ENCODE peak calls at places on chromosomes 6 and 20, in seven cellular contexts. T is stimulated activated naive CD8-positive, alpha-beta T cell treated with anti-CD3 and anti-CD28 coated beads, Interleukin-15, amount 100 ng/mL, for 72 hours; E is fibroblast of lung; C is OCI-M1; I is lower lobe of right lung; K is K562; F is pulmonary artery endothelial cell. X is an unnamed sample.

GRCh38 chr6:100915876-100916275 is 34.7 kb upstream of the ASCC3 start:
- DNase-seq in T (no peak), E (no peak), C (peak), I (no peak), K (peak), F (no peak), X (no peak)

GRCh38 chr20:9397928-9398327 is 116.5 kb upstream of the LAMP5 start:
- DNase-seq in T (no peak), E (no peak), C (no peak), I (no peak), K (no peak), F (no peak), X (peak)

GRCh38 chr20:44491635-44492395 is 16.1 kb downstream of the TTPAL start:
- DNase-seq in T (no peak), E (peak), C (no peak), I (no peak), K (no peak), F (no peak), X (no peak)

GRCh38 chr6:13013681-13014550 is 297.3 kb downstream of the PHACTR1 start:
- DNase-seq in T (no peak), E (peak), C (no peak), I (no peak), K (no peak), F (no peak), X (no peak)

GRCh38 chr20:36461600-36462439 is 79.5 kb upstream of the MYL9 start:
- DNase-seq in T (no peak), E (peak), C (peak), I (peak), K (peak), F (no peak), X (peak)

GRCh38 chr6:44594471-44594870 is 207.0 kb downstream of the CDC5L start:
- DNase-seq in T (no peak), E (no peak), C (no peak), I (no peak), K (no peak), F (no peak), X (no peak)

GRCh38 chr6:13664703-13665352 is 46.8 kb downstream of the RANBP9 start:
- DNase-seq in T (no peak), E (peak), C (no peak), I (no peak), K (no peak), F (no peak), X (no peak)

GRCh38 chr20:41249781-41250281 is 67.7 kb downstream of the ZHX3 start:
- DNase-seq in T (no peak), E (peak), C (peak), I (no peak), K (peak), F (no peak), X (no peak)

GRCh38 chr6:162108041-162108440 is 619.5 kb downstream of the PRKN start:
- DNase-seq in T (no peak), E (no peak), C (no peak), I (no peak), K (no peak), F (no peak), X (no peak)

GRCh38 chr6:46491789-46492547 is 719 bp upstream of the RCAN2 start:
- DNase-seq in T (no peak), E (peak), C (peak), I (peak), K (no peak), F (no peak), X (peak)

GRCh38 chr6:137921823-137922222 is 54.8 kb downstream of the TNFAIP3 start:
- DNase-seq in T (no peak), E (no peak), C (peak), I (no peak), K (no peak), F (no peak), X (no peak)

GRCh38 chr20:63850689-63851547 is 10.4 kb upstream of the ABHD16B start:
- DNase-seq in T (peak), E (no peak), C (no peak), I (no peak), K (no peak), F (no peak), X (no peak)

GRCh38 chr6:153618371-153619328 is 420.4 kb upstream of the OPRM1 start:
- DNase-seq in T (no peak), E (no peak), C (no peak), I (no peak), K (no peak), F (no peak), X (no peak)

GRCh38 chr20:34922654-34923381 is 32.8 kb downstream of the GSS start:
- DNase-seq in T (no peak), E (peak), C (no peak), I (no peak), K (no peak), F (no peak), X (no peak)

X was measured in aorta.